ENCODE peak calls at places on chromosomes 3 and 15, in ten cellular contexts. R is heart right ventricle, K is mucosa of descending colon, H is GM23338, Y is neural crest cell, Q is uterus, D is colonic mucosa, L is GM10248, V is hepatocyte, P is AG10803. N is an unnamed sample.

GRCh38 chr3:38655708-38656300 is 6.3 kb upstream of the SCN5A start:
- DNase-seq in H (peak), Y (peak), K (no peak), V (peak), Q (no peak), L (peak), D (no peak), R (no peak), P (no peak), N (peak)

GRCh38 chr3:13687409-13687989 is 138.6 kb downstream of the FBLN2 start:
- DNase-seq in H (peak), L (no peak), P (no peak), R (no peak), V (peak), K (no peak), Q (no peak), D (no peak), Y (no peak), N (no peak)

GRCh38 chr3:20041197-20041780 is 1.0 kb downstream of the KAT2B start:
- DNase-seq in V (peak), D (peak), H (peak), Q (peak), Y (peak), P (peak), R (peak), L (peak), K (peak), N (peak)

GRCh38 chr3:194686816-194687637 is 1.3 kb downstream of the FAM43A start:
- DNase-seq in H (peak), D (peak), R (peak), Q (peak), V (peak), Y (peak), K (peak), L (no peak), P (peak), N (peak)

GRCh38 chr3:125128861-125129501 is 73.2 kb upstream of the HEG1 start:
- DNase-seq in D (no peak), K (no peak), R (no peak), Y (no peak), L (no peak), H (no peak), Q (no peak), P (peak), V (peak), N (peak)

GRCh38 chr3:187237741-187238140 is 40.5 kb downstream of the RTP1 start:
- DNase-seq in Q (no peak), D (no peak), L (no peak), R (no peak), Y (no peak), P (peak), K (no peak), V (no peak), H (no peak), N (no peak)

GRCh38 chr15:82986442-82986780 is 401 bp downstream of the RAMAC start:
- DNase-seq in Q (no peak), H (no peak), R (no peak), D (no peak), L (no peak), Y (no peak), P (peak), V (no peak), K (no peak), N (peak)

GRCh38 chr3:182618085-182618732 is 175.1 kb upstream of the ATP11B start:
- DNase-seq in K (no peak), Q (no peak), Y (peak), D (no peak), H (peak), V (peak), P (peak), L (no peak), R (no peak), N (no peak)

GRCh38 chr15:31925541-31925940 is 104.8 kb upstream of the CHRNA7 start:
- DNase-seq in H (no peak), R (no peak), P (no peak), Y (no peak), K (no peak), V (no peak), L (no peak), Q (no peak), D (peak), N (no peak)

GRCh38 chr3:83426311-83426710 is 1532.5 kb upstream of the CADM2 start:
- DNase-seq in H (no peak), Y (no peak), K (no peak), R (no peak), Q (no peak), D (no peak), V (no peak), P (no peak), L (no peak), N (no peak)

GRCh38 chr3:124037332-124037731 is 45.4 kb upstream of the ROPN1 start:
- DNase-seq in R (no peak), D (no peak), K (no peak), V (no peak), Y (no peak), H (no peak), Q (no peak), L (no peak), P (no peak), N (no peak)

GRCh38 chr3:23019596-23020300 is 183.4 kb upstream of the UBE2E2 start:
- DNase-seq in L (no peak), P (peak), V (no peak), R (no peak), K (no peak), Y (no peak), H (no peak), D (no peak), Q (no peak), N (no peak)

GRCh38 chr3:25429960-25430941 is 2.2 kb downstream of the RARB start:
- DNase-seq in H (no peak), P (no peak), R (no peak), Y (no peak), Q (no peak), L (no peak), V (no peak), D (no peak), K (no peak), N (peak)

GRCh38 chr15:40904552-40905201 is 10.4 kb downstream of the VPS18 start:
- DNase-seq in V (no peak), Y (no peak), D (no peak), K (no peak), Q (no peak), R (no peak), H (no peak), L (no peak), P (no peak), N (no peak)

GRCh38 chr3:14352002-14352627 is 50.3 kb upstream of the SLC6A6 start:
- DNase-seq in H (peak), Y (no peak), L (no peak), D (no peak), Q (no peak), R (no peak), P (no peak), K (no peak), V (no peak), N (peak)

GRCh38 chr15:64774556-64775523 is 549 bp downstream of the RBPMS2 start:
- DNase-seq in R (peak), D (no peak), V (peak), L (no peak), H (peak), P (no peak), Y (peak), K (no peak), Q (peak), N (no peak)

GRCh38 chr3:39724233-39724846 is 85.1 kb upstream of the MYRIP start:
- DNase-seq in H (peak), P (no peak), Y (no peak), V (no peak), L (no peak), D (no peak), Q (no peak), R (no peak), K (no peak), N (no peak)

GRCh38 chr3:42535981-42536784 is 33.7 kb downstream of the VIPR1 start:
- DNase-seq in P (no peak), R (peak), V (peak), K (no peak), Q (no peak), L (peak), H (peak), Y (no peak), D (peak), N (no peak)
- TF ChIP-seq CTCF in P (peak), R (peak), V (peak), K (peak), Q (no peak), L (peak), H (peak), Y (peak), D (peak), N (peak)

DNA sequence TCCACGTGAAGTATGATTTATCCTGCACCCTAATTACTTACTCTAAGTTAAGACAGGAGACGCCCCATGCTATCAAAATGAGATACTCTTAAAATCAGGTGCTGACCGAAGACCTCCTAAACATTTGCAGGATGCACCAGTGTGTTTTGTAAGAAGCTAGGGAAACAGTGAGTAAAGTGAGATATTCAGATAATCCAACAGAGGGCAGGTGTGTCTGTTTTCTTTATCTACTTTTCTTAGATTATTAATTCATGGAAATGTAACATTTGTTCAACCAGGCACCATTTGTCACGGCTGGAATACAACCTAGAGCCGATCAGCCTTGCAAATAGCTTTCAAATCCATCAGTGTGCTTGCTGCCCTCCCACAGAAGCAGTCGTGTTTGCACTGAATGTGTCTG is 202.0 kb upstream of the CHRM5 start:
- DNase-seq in D (no peak), L (no peak), V (no peak), K (no peak), Y (no peak), R (no peak), Q (no peak), P (no peak), H (no peak), N (no peak)
- TF ChIP-seq CTCF in D (no peak), L (no peak), V (no peak), K (no peak), Y (no peak), R (no peak), Q (no peak), P (peak), H (peak), N (peak)

GRCh38 chr3:107884719-107885460 is 205.9 kb downstream of the CD47 start:
- DNase-seq in L (no peak), K (no peak), Y (no peak), H (peak), R (peak), V (no peak), D (no peak), Q (no peak), P (peak), N (peak)
- TF ChIP-seq CTCF in L (no peak), K (no peak), Y (peak), H (peak), R (no peak), V (no peak), D (no peak), Q (no peak), P (peak), N (no peak)

GRCh38 chr15:62060116-62060895 is at the start of gene VPS13C:
- DNase-seq in R (peak), Q (peak), H (peak), D (peak), P (peak), Y (peak), L (peak), K (peak), V (peak), N (peak)
- TF ChIP-seq CTCF in R (peak), Q (peak), H (peak), D (peak), P (peak), Y (peak), L (peak), K (peak), V (peak), N (peak)

GRCh38 chr15:33243869-33244268 is 49.4 kb upstream of the FMN1 start:
- DNase-seq in P (no peak), D (no peak), V (peak), K (no peak), Q (no peak), H (no peak), R (no peak), L (no peak), Y (no peak), N (peak)

GRCh38 chr15:33244471-33244870 is 50.0 kb upstream of the FMN1 start:
- DNase-seq in Y (no peak), L (no peak), R (no peak), V (no peak), D (no peak), P (no peak), Q (no peak), H (no peak), K (no peak), N (no peak)

GRCh38 chr15:33242165-33242564 is 47.7 kb upstream of the FMN1 start:
- DNase-seq in Q (no peak), L (no peak), K (no peak), D (no peak), V (peak), Y (no peak), H (peak), R (no peak), P (peak), N (peak)

GRCh38 chr15:33243393-33243792 is 48.9 kb upstream of the FMN1 start:
- DNase-seq in V (no peak), R (no peak), Y (no peak), L (no peak), H (no peak), P (peak), D (no peak), Q (no peak), K (no peak), N (peak)

GRCh38 chr15:33242669-33243191 is 48.2 kb upstream of the FMN1 start:
- DNase-seq in L (no peak), H (peak), K (no peak), P (peak), D (no peak), V (no peak), Q (no peak), Y (no peak), R (no peak), N (no peak)
- TF ChIP-seq CTCF in L (no peak), H (peak), K (no peak), P (peak), D (no peak), V (peak), Q (no peak), Y (peak), R (no peak), N (peak)

N was measured in IMR-90.